ENCODE peak calls at places on chromosomes 12 and 14, in eight cellular contexts. Y, O, J, V, C, H, N and A are unnamed samples.

GRCh38 chr12:49548822-49549648 is 10.2 kb downstream of the KCNH3 start:
- DNase-seq in N (no peak), Y (no peak), J (no peak), H (no peak), V (no peak), C (peak), O (no peak), A (peak)

GRCh38 chr14:30002859-30003258 is 75.2 kb upstream of the PRKD1 start:
- DNase-seq in H (no peak), O (no peak), J (peak), V (no peak), N (no peak), Y (no peak), C (peak), A (no peak)

GRCh38 chr12:121580959-121581680 is at the start of gene KDM2B:
- DNase-seq in Y (peak), O (peak), N (peak), C (peak), H (no peak), V (peak), J (peak), A (peak)

GRCh38 chr12:109762071-109762672 is 48.5 kb downstream of the FAM222A start:
- DNase-seq in Y (no peak), O (peak), C (no peak), V (no peak), J (no peak), N (no peak), H (no peak), A (no peak)

GRCh38 chr12:32309811-32310755 is 89.3 kb upstream of the FGD4 start:
- DNase-seq in V (peak), N (no peak), J (no peak), O (no peak), C (peak), Y (peak), H (no peak), A (no peak)

GRCh38 chr12:71787574-71787973 is 32.9 kb downstream of the RAB21 start:
- DNase-seq in N (no peak), Y (no peak), O (no peak), C (no peak), H (no peak), V (no peak), J (no peak), A (no peak)

GRCh38 chr12:63897931-63898330 is 53.4 kb downstream of the SRGAP1 start:
- DNase-seq in V (peak), O (no peak), J (no peak), C (peak), Y (peak), N (no peak), H (no peak), A (peak)

GRCh38 chr14:104206281-104206904 is 68.0 kb downstream of the KIF26A start:
- DNase-seq in N (peak), V (no peak), H (no peak), C (peak), Y (no peak), J (no peak), O (peak), A (no peak)

GRCh38 chr12:42128327-42128726 is 16.3 kb downstream of the GXYLT1 start:
- DNase-seq in C (peak), H (no peak), N (no peak), O (no peak), Y (no peak), V (no peak), J (peak), A (no peak)

GRCh38 chr14:105818712-105819005 is 292.3 kb downstream of the TMEM121 start:
- DNase-seq in V (no peak), H (no peak), N (no peak), J (no peak), C (no peak), Y (no peak), O (no peak), A (no peak)

GRCh38 chr14:104342435-104343293 is 204.3 kb downstream of the KIF26A start:
- DNase-seq in H (no peak), C (no peak), O (no peak), V (no peak), J (no peak), N (no peak), Y (no peak), A (no peak)

GRCh38 chr12:131159660-131160059 is 206.0 kb downstream of the ADGRD1 start:
- DNase-seq in J (no peak), H (no peak), O (no peak), C (no peak), N (no peak), Y (no peak), V (no peak), A (no peak)

GRCh38 chr14:30621354-30621953 is 665 bp upstream of the SCFD1 start:
- DNase-seq in V (no peak), C (peak), H (no peak), N (peak), Y (peak), J (peak), O (peak), A (peak)

GRCh38 chr12:22746720-22747119 is 121.7 kb downstream of the ETNK1 start:
- DNase-seq in N (no peak), J (no peak), H (no peak), C (no peak), V (no peak), O (no peak), Y (no peak), A (no peak)

GRCh38 chr14:61145903-61146411 is 135.2 kb downstream of the TMEM30B start:
- DNase-seq in N (no peak), V (peak), Y (peak), O (no peak), J (peak), H (no peak), C (peak), A (peak)

GRCh38 chr12:2341871-2342270 is 289.1 kb downstream of the CACNA1C start:
- DNase-seq in H (peak), Y (peak), O (no peak), C (peak), N (no peak), V (peak), J (peak), A (peak)

GRCh38 chr14:81268016-81268416 is 47.3 kb upstream of the GTF2A1 start:
- DNase-seq in J (no peak), V (no peak), C (peak), H (no peak), O (no peak), Y (peak), N (no peak), A (peak)

GRCh38 chr12:89390802-89391673 is 38.7 kb upstream of the DUSP6 start:
- DNase-seq in Y (peak), N (no peak), C (peak), V (peak), H (no peak), O (no peak), J (peak), A (peak)

GRCh38 chr12:105322070-105322469 is 8.4 kb upstream of the C12orf75 start:
- DNase-seq in J (peak), C (no peak), N (no peak), O (no peak), V (peak), H (no peak), Y (no peak), A (no peak)

GRCh38 chr12:124742111-124742510 is 121.6 kb downstream of the SCARB1 start:
- DNase-seq in V (no peak), H (no peak), Y (no peak), O (no peak), N (no peak), C (no peak), J (no peak), A (no peak)

GRCh38 chr12:95582230-95583058 is 31.2 kb upstream of the USP44 start:
- DNase-seq in J (peak), O (no peak), N (no peak), H (no peak), C (peak), Y (peak), V (peak), A (peak)

GRCh38 chr14:92356677-92357076 is 33.7 kb downstream of the SLC24A4 start:
- DNase-seq in C (no peak), Y (no peak), O (no peak), V (no peak), N (no peak), H (no peak), J (no peak), A (no peak)

GRCh38 chr14:20427231-20428009 is 8.5 kb downstream of the KLHL33 start:
- DNase-seq in N (no peak), Y (peak), V (peak), J (peak), H (peak), C (peak), O (no peak), A (peak)

GRCh38 chr14:97218713-97219355 is 421.7 kb downstream of the VRK1 start:
- DNase-seq in V (no peak), N (peak), H (no peak), C (no peak), Y (no peak), J (peak), O (no peak), A (no peak)

GRCh38 chr12:49904601-49905000 is 901 bp upstream of the FAIM2 start:
- DNase-seq in H (no peak), N (no peak), C (no peak), Y (no peak), V (no peak), J (no peak), O (peak), A (no peak)

GRCh38 chr12:98422809-98423208 is 92.6 kb upstream of the TMPO start:
- DNase-seq in V (no peak), C (no peak), H (no peak), N (no peak), Y (peak), J (no peak), O (no peak), A (no peak)

GRCh38 chr14:91225025-91225424 is 19.5 kb downstream of the GPR68 start:
- DNase-seq in V (no peak), J (no peak), O (no peak), H (no peak), N (no peak), C (no peak), Y (no peak), A (no peak)

GRCh38 chr12:124625867-124626675 is 58.7 kb upstream of the NCOR2 start:
- DNase-seq in J (peak), O (peak), C (peak), V (peak), H (no peak), Y (peak), N (no peak), A (peak)

GRCh38 chr14:72594099-72594901 is 299.6 kb downstream of the DPF3 start:
- DNase-seq in V (no peak), Y (no peak), H (no peak), N (no peak), J (no peak), O (no peak), C (no peak), A (no peak)

GRCh38 chr12:80400591-80400991 is 43.4 kb upstream of the PTPRQ start:
- DNase-seq in V (no peak), J (peak), H (no peak), O (no peak), N (no peak), Y (peak), C (peak), A (peak)

GRCh38 chr12:106919910-106920544 is 35.7 kb upstream of the TMEM263 start:
- DNase-seq in V (peak), J (peak), Y (peak), C (peak), H (peak), O (no peak), N (no peak), A (peak)

GRCh38 chr14:75514673-75515630 is 7.3 kb upstream of the BATF start:
- DNase-seq in O (no peak), V (peak), Y (no peak), N (peak), H (no peak), C (peak), J (no peak), A (peak)

GRCh38 chr12:24500466-24501232 is 448.3 kb downstream of the BCAT1 start:
- DNase-seq in V (no peak), H (no peak), C (peak), O (no peak), J (no peak), Y (no peak), N (no peak), A (no peak)

GRCh38 chr14:102362084-102362483 is 606 bp downstream of the CINP start:
- DNase-seq in O (no peak), C (peak), V (peak), N (peak), J (peak), Y (peak), H (no peak), A (peak)

GRCh38 chr14:96349286-96350075 is 13.7 kb downstream of the ATG2B start:
- DNase-seq in N (no peak), O (no peak), C (no peak), J (no peak), V (no peak), Y (no peak), H (no peak), A (peak)

GRCh38 chr12:90013409-90013808 is 304.8 kb upstream of the ATP2B1 start:
- DNase-seq in N (no peak), J (no peak), V (no peak), H (no peak), C (peak), O (no peak), Y (peak), A (no peak)

GRCh38 chr14:103480595-103480994 is 42.0 kb downstream of the CKB start:
- DNase-seq in C (no peak), V (no peak), H (no peak), N (no peak), J (no peak), Y (no peak), O (no peak), A (no peak)

DNA sequence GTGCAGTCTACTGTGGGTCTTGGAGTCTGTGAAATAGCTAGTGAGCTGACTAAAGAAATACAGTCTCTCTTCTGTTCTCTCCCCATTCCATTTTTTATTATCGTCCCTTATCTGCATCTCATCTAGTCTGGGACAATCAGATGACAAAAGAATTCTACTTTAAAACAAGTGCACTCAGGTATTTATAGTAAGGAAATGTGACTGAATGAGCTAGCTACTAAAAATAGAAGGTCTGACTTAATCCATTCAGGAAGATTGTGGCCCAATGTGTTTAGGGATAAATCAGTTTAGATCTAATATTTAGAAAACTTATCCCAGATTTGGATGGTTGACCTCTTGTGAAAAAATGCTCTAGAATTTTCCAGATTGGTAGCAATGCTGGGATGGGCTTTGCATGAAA is 126.8 kb upstream of the NRXN3 start:
- DNase-seq in H (no peak), N (no peak), O (no peak), J (no peak), Y (no peak), V (no peak), C (no peak), A (no peak)
- TF ChIP-seq CTCF in H (no peak), N (no peak), O (no peak), J (no peak), Y (no peak), V (no peak), C (no peak), A (no peak)

GRCh38 chr12:51590347-51591019 is 550 bp upstream of the SCN8A start:
- DNase-seq in N (peak), C (peak), H (peak), O (peak), J (peak), V (peak), Y (peak), A (peak)
- H3K4me3 ChIP-seq in N (peak), C (peak), H (peak), O (no peak), J (peak), V (peak), Y (peak), A (peak)

GRCh38 chr14:100422556-100423420 is 99.6 kb downstream of the SLC25A47 start:
- DNase-seq in Y (no peak), H (no peak), N (no peak), V (peak), C (peak), O (no peak), J (peak), A (no peak)

GRCh38 chr14:100421756-100422470 is 98.8 kb downstream of the SLC25A47 start:
- DNase-seq in O (no peak), Y (no peak), J (no peak), N (no peak), V (no peak), C (no peak), H (no peak), A (no peak)

GRCh38 chr14:100417466-100417865 is 94.3 kb downstream of the SLC25A47 start:
- DNase-seq in H (peak), V (peak), J (peak), C (peak), N (no peak), O (peak), Y (peak), A (peak)

GRCh38 chr14:100416921-100417451 is 93.8 kb downstream of the SLC25A47 start:
- DNase-seq in N (no peak), J (peak), O (no peak), V (peak), Y (peak), H (peak), C (peak), A (peak)

GRCh38 chr14:100419856-100420255 is 96.7 kb downstream of the SLC25A47 start:
- DNase-seq in O (no peak), N (no peak), J (no peak), H (no peak), V (no peak), Y (no peak), C (no peak), A (no peak)
- TF ChIP-seq CTCF in O (no peak), N (no peak), J (no peak), H (peak), V (no peak), Y (no peak), C (peak), A (no peak)

GRCh38 chr14:73713804-73714655 is at the start of gene PNMA1:
- DNase-seq in N (peak), C (peak), V (peak), Y (peak), H (no peak), J (peak), O (peak), A (peak)
- H3K4me3 ChIP-seq in N (peak), C (peak), V (peak), Y (peak), H (peak), J (peak), O (peak), A (peak)

DNA sequence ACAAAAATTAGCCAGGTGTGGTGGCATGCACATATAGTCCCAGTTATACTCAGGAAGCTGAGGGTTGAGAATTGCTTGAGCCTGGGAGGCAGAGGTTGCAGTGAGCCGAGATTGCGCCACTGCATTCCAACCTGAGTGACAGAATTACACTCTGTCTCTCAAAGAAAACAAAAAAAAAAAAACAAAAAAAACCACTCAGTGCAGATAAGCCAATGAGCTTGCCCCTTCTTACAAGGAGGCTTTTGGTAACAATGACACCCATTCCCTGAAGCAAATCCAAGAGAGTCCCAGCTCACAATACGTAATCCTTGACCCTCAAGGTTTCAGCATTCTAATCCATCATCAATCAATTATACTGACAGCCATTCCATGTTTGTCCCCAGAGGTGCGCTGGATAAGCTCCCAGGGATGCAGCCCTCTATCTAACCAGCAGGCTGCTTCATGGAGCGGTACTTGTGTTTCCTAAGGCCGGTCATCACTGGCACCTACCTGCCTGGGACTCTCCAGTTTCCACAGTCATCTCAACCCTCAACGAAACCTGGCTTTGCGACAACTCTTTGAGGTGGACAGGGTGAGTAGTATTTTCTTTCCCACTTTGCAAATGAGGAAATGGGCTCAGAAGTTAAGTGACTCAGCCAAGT is 12.4 kb downstream of the GCN1 start:
- DNase-seq in Y (peak), C (peak), V (peak), J (peak), N (no peak), H (no peak), O (peak), A (peak)
- TF ChIP-seq CTCF in Y (no peak), C (peak), V (peak), J (no peak), N (no peak), H (no peak), O (peak), A (peak)